ENCODE peak calls at places on chromosomes 6 and 20, in four cellular contexts. I, V, W and R are unnamed samples.

GRCh38 chr20:13458860-13459451 is 179.8 kb downstream of the TASP1 start:
- DNase-seq in V (no peak), I (peak), W (peak), R (peak)

GRCh38 chr6:79705456-79705995 is 74.4 kb downstream of the SH3BGRL2 start:
- DNase-seq in W (no peak), V (no peak), I (no peak), R (no peak)

GRCh38 chr6:139361211-139361610 is 13.2 kb downstream of the CITED2 start:
- DNase-seq in I (no peak), W (no peak), V (no peak), R (no peak)

GRCh38 chr6:54892831-54893230 is 46.3 kb downstream of the FAM83B start:
- DNase-seq in W (peak), V (no peak), I (peak), R (no peak)

GRCh38 chr6:111427341-111428116 is 55.5 kb downstream of the REV3L start:
- DNase-seq in V (no peak), I (no peak), W (peak), R (no peak)

GRCh38 chr6:16654703-16655102 is 106.6 kb downstream of the ATXN1 start:
- DNase-seq in W (no peak), V (no peak), I (no peak), R (no peak)

GRCh38 chr20:58550661-58551060 is 35.5 kb upstream of the APCDD1L start:
- DNase-seq in W (peak), I (no peak), V (peak), R (no peak)

GRCh38 chr6:53524455-53524815 is 20.5 kb downstream of the GCLC start:
- DNase-seq in V (no peak), I (peak), W (peak), R (peak)

GRCh38 chr20:35821807-35822242 is 50.0 kb downstream of the PHF20 start:
- DNase-seq in V (no peak), W (peak), I (peak), R (peak)

GRCh38 chr6:105179244-105180065 is at the start of gene POPDC3:
- DNase-seq in V (peak), I (peak), W (peak), R (peak)

GRCh38 chr6:169807699-169808607 is 56.5 kb downstream of the ERMARD start:
- DNase-seq in W (no peak), I (no peak), V (peak), R (no peak)

DNA sequence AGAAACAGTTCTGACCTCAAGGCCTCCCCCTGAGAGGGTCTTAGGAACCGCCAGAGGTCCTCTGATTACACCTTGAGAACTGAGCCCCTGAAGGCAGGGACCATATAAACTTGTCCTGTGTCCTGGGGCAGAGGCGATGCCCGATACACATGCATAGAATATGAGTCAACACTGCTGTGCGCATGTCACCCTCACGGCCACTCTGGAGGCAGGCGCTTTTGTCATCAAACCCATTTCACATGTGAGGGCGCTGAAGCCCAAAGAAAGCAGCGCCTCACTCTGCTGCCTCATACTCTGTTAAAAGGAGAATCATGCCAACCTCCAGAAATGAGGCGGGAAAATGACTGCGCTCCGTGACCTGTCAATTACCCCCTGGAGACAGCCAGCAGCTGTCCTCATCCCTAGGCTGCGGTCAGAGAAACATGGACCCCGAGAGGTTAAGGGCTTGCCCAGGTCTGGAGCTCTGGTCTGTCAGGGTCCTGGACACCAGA is 158.3 kb downstream of the GRM4 start:
- DNase-seq in W (no peak), I (no peak), V (peak), R (peak)
- H2BK5ac ChIP-seq in W (no peak), I (no peak), V (no peak), R (no peak)

GRCh38 chr20:61817061-61817460 is 248.6 kb downstream of the TAF4 start:
- DNase-seq in W (no peak), V (no peak), I (no peak), R (no peak)
- H2BK5ac ChIP-seq in W (no peak), V (no peak), I (no peak), R (no peak)

DNA sequence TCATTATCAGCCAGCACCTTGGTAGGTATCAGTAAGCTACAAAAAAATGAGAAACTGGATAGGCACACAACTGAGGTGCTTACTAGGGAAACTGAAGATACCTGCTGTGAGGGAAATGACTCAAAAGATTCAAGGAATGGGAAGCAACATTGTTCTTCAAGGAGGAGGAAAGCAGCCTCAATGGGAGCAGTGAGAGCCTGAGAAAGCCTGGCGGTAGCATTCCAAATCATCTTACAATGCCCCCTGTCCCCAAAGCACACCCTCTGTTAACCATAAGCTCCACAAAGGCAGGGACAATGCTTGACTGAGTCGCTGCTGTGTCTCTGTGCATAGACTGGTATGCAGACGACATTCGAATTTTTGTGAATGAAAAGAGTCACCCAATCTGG is 10.6 kb downstream of the PKHD1 start:
- DNase-seq in I (peak), V (peak), W (no peak), R (no peak)
- H2BK5ac ChIP-seq in I (peak), V (peak), W (no peak), R (no peak)

DNA sequence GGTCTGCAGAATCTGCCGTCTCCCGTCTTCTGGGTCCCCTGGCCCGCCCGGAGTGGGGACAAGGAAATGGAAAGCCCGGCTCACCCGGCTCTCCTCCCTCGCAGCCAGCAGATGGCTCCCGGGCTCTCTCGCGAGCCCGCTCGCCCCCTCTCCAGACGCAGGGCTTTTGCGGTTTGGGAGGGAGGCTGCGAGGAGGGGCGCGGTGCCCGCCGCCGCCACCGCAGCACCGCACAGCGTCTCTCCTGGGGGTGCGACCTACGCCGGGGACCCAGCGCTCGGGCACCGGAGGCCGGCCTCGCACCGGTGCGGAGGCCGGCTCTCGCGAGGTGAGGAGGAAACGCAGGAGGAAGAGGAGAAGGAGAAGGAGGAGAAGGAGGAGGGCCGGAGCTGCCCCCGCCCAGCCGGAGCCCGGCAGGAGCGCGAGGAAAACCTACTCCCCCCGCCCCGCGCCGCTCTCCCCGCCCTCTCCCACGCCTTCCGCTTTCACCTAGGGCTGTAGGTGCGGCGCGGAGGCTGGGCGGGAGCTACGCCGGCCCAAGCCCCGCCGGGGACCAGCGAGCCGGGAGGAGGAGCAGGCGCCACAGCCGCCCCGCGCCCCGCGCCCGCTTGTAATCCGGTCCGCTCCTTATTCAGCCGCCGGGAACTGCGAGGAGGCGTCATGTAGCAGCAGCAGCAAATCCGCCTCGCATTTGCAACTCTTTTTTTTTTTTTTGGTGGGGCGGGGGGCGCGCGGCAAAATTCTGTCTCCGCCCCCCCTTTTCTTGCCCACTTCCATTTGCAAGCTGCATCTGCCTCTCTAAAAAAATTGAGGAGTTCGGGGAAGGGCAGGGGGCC is at the start of gene CARMIL1:
- DNase-seq in I (peak), V (peak), W (peak), R (peak)
- H2BK5ac ChIP-seq in I (peak), V (no peak), W (no peak), R (peak)